ENCODE peak calls at places on chromosomes 16 and 17, in eight cellular contexts. Y, X, W, G, K, N, P and R are unnamed samples.

GRCh38 chr17:77254961-77255741 is 114.4 kb downstream of the SEC14L1 start:
- DNase-seq in Y (no peak), G (peak), W (no peak), P (no peak), N (no peak), X (peak), K (no peak), R (no peak)

GRCh38 chr17:6546069-6546718 is 10.2 kb downstream of the PITPNM3 start:
- DNase-seq in N (no peak), Y (no peak), G (no peak), P (no peak), W (no peak), X (no peak), K (no peak), R (no peak)

GRCh38 chr17:70313031-70313430 is 143.7 kb downstream of the KCNJ2 start:
- DNase-seq in G (no peak), N (no peak), P (no peak), W (no peak), K (no peak), X (no peak), Y (no peak), R (no peak)

GRCh38 chr17:8922451-8922850 is 43.1 kb downstream of the PIK3R5 start:
- DNase-seq in K (no peak), P (no peak), Y (no peak), X (peak), W (no peak), G (no peak), N (no peak), R (peak)

GRCh38 chr17:12644623-12645022 is 21.1 kb upstream of the MYOCD start:
- DNase-seq in N (no peak), P (no peak), X (no peak), G (no peak), Y (no peak), K (no peak), W (no peak), R (no peak)

GRCh38 chr16:30876867-30877266 is 17.0 kb downstream of the BCL7C start:
- DNase-seq in P (no peak), G (peak), X (no peak), K (no peak), Y (no peak), W (no peak), N (no peak), R (no peak)

GRCh38 chr16:10277597-10277996 is 95.4 kb upstream of the GRIN2A start:
- DNase-seq in Y (no peak), W (no peak), P (no peak), N (no peak), K (no peak), X (no peak), G (peak), R (no peak)

GRCh38 chr17:31663576-31663975 is 195.5 kb downstream of the COPRS start:
- DNase-seq in K (no peak), X (no peak), N (no peak), G (no peak), P (no peak), W (no peak), Y (no peak), R (no peak)

GRCh38 chr17:83125515-83126274 is 46.3 kb downstream of the METRNL start:
- DNase-seq in W (no peak), Y (no peak), N (no peak), G (peak), X (peak), P (peak), K (no peak), R (peak)

GRCh38 chr16:50246299-50247122 is 19.8 kb upstream of the ADCY7 start:
- DNase-seq in W (no peak), G (peak), P (no peak), K (no peak), Y (no peak), X (no peak), N (no peak), R (no peak)

GRCh38 chr17:44222112-44222869 is 2.8 kb upstream of the UBTF start:
- DNase-seq in W (peak), G (peak), Y (peak), K (peak), P (peak), X (peak), N (peak), R (peak)

GRCh38 chr17:82180776-82181528 is 31.7 kb downstream of the CCDC57 start:
- DNase-seq in P (no peak), Y (no peak), N (no peak), K (no peak), W (no peak), G (peak), X (no peak), R (no peak)

GRCh38 chr16:30623558-30624283 is 13.5 kb upstream of the ZNF689 start:
- DNase-seq in Y (no peak), P (no peak), G (no peak), X (no peak), K (no peak), N (no peak), W (no peak), R (no peak)

GRCh38 chr16:8194795-8195194 is 395.5 kb downstream of the TMEM114 start:
- DNase-seq in P (no peak), K (no peak), N (no peak), Y (no peak), X (no peak), G (peak), W (no peak), R (no peak)

GRCh38 chr17:50361561-50362480 is 11.2 kb downstream of the MRPL27 start:
- DNase-seq in N (peak), P (peak), K (peak), G (peak), Y (peak), X (peak), W (peak), R (peak)

GRCh38 chr16:85782476-85782875 is 16.9 kb downstream of the EMC8 start:
- DNase-seq in G (no peak), W (no peak), K (no peak), X (no peak), Y (no peak), N (no peak), P (no peak), R (no peak)

GRCh38 chr16:69756705-69757104 is 2.0 kb upstream of the NOB1 start:
- DNase-seq in N (no peak), X (no peak), G (no peak), Y (no peak), P (no peak), K (no peak), W (no peak), R (no peak)

GRCh38 chr16:85633438-85633743 is 20.3 kb downstream of the GSE1 start:
- DNase-seq in X (no peak), Y (no peak), W (no peak), N (no peak), P (no peak), G (no peak), K (no peak), R (no peak)

GRCh38 chr17:32259596-32259995 is 6.0 kb upstream of the RHBDL3 start:
- DNase-seq in N (no peak), P (no peak), X (peak), Y (no peak), K (no peak), G (peak), W (no peak), R (no peak)

GRCh38 chr17:39668141-39668924 is at the start of gene PNMT:
- DNase-seq in Y (peak), G (peak), N (peak), P (peak), K (peak), W (peak), X (peak), R (peak)

GRCh38 chr16:8660841-8661301 is 13.5 kb upstream of the ABAT start:
- DNase-seq in K (peak), G (peak), W (peak), Y (peak), N (peak), X (peak), P (peak), R (peak)

GRCh38 chr17:71792966-71793365 is 327.9 kb upstream of the SOX9 start:
- DNase-seq in K (no peak), N (no peak), X (no peak), Y (no peak), W (no peak), G (no peak), P (no peak), R (no peak)

GRCh38 chr17:62135742-62136141 is 70.7 kb upstream of the MED13 start:
- DNase-seq in W (no peak), K (no peak), Y (no peak), P (no peak), X (no peak), N (no peak), G (no peak), R (no peak)

GRCh38 chr16:1037023-1037933 is 35.3 kb upstream of the SSTR5 start:
- DNase-seq in Y (no peak), G (no peak), P (no peak), N (no peak), X (no peak), K (no peak), W (no peak), R (no peak)

GRCh38 chr16:74019608-74020007 is 277.0 kb upstream of the PSMD7 start:
- DNase-seq in P (no peak), N (no peak), X (no peak), Y (no peak), W (no peak), G (no peak), K (no peak), R (no peak)

GRCh38 chr17:38572665-38573365 is 32.9 kb downstream of the SRCIN1 start:
- DNase-seq in G (peak), K (no peak), P (peak), N (no peak), W (peak), X (no peak), Y (no peak), R (no peak)

GRCh38 chr17:65071861-65072260 is 15.3 kb upstream of the GNA13 start:
- DNase-seq in X (no peak), N (no peak), Y (no peak), K (no peak), G (no peak), W (no peak), P (no peak), R (no peak)

GRCh38 chr17:77898521-77899434 is 59.7 kb upstream of the TNRC6C start:
- DNase-seq in N (no peak), X (no peak), G (no peak), K (no peak), P (no peak), Y (no peak), W (no peak), R (no peak)

GRCh38 chr17:83200746-83201145 is 121.3 kb downstream of the METRNL start:
- DNase-seq in P (no peak), Y (no peak), X (no peak), W (no peak), G (no peak), K (no peak), N (no peak), R (no peak)

GRCh38 chr17:40535924-40536717 is 29.2 kb downstream of the CCR7 start:
- DNase-seq in G (no peak), N (no peak), P (no peak), Y (no peak), X (no peak), W (no peak), K (no peak), R (no peak)